ENCODE peak calls at places on chromosomes 6 and 20, in seven cellular contexts. A is GM12865, Z is esophagus squamous epithelium, I is AG04449, R is GM12864, T is colonic mucosa, Y is astrocyte of the spinal cord. J is an unnamed sample.

GRCh38 chr6:79946773-79947190 is 571 bp downstream of the ELOVL4 start:
- DNase-seq in A (no peak), Z (no peak), I (no peak), R (no peak), T (peak; percentile 26), Y (peak; percentile 26), J (no peak)

GRCh38 chr6:108618623-108619152 is 58.0 kb downstream of the FOXO3 start:
- DNase-seq in A (peak; percentile 53), Z (no peak), I (no peak), R (no peak), T (no peak), Y (no peak), J (no peak)

GRCh38 chr6:91718198-91718597 is 1131.3 kb upstream of the MAP3K7 start:
- DNase-seq in A (peak; percentile 20), Z (no peak), I (no peak), R (no peak), T (no peak), Y (no peak), J (no peak)

GRCh38 chr6:106315765-106316375 is 9.7 kb downstream of the ATG5 start:
- DNase-seq in A (no peak), Z (no peak), I (no peak), R (no peak), T (no peak), Y (peak; percentile 23), J (no peak)

GRCh38 chr20:19712737-19713260 is 45.3 kb upstream of the RIN2 start:
- DNase-seq in A (no peak), Z (no peak), I (no peak), R (no peak), T (no peak), Y (no peak), J (peak; percentile 8)

GRCh38 chr6:132669690-132670291 is 10.8 kb upstream of the TAAR1 start:
- DNase-seq in A (peak; percentile 38), Z (no peak), I (no peak), R (no peak), T (no peak), Y (peak; percentile 54), J (peak; percentile 22)

GRCh38 chr6:151692216-151692615 is 115.3 kb upstream of the ESR1 start:
- DNase-seq in A (no peak), Z (no peak), I (no peak), R (no peak), T (no peak), Y (no peak), J (no peak)

GRCh38 chr20:44600758-44601562 is 18.6 kb downstream of the PKIG start:
- DNase-seq in A (no peak), Z (no peak), I (no peak), R (no peak), T (no peak), Y (peak; percentile 28), J (no peak)

GRCh38 chr20:63964412-63964811 is 5.3 kb downstream of the ZNF512B start:
- DNase-seq in A (no peak), Z (no peak), I (no peak), R (no peak), T (no peak), Y (no peak), J (no peak)

GRCh38 chr6:154868143-154868594 is 126.9 kb upstream of the TIAM2 start:
- DNase-seq in A (peak; percentile 53), Z (no peak), I (no peak), R (no peak), T (no peak), Y (peak; percentile 73), J (peak; percentile 64)

GRCh38 chr6:161226005-161226964 is 47.6 kb downstream of the AGPAT4 start:
- DNase-seq in A (peak; percentile 42), Z (no peak), I (no peak), R (no peak), T (no peak), Y (no peak), J (no peak)

GRCh38 chr6:137911675-137912158 is 44.7 kb downstream of the TNFAIP3 start:
- DNase-seq in A (peak; percentile 77), Z (no peak), I (no peak), R (no peak), T (no peak), Y (no peak), J (no peak)

GRCh38 chr6:152508477-152508876 is 128.7 kb downstream of the SYNE1 start:
- DNase-seq in A (no peak), Z (no peak), I (no peak), R (no peak), T (no peak), Y (no peak), J (no peak)

GRCh38 chr6:41374618-41375590 is 39.5 kb downstream of the NCR2 start:
- DNase-seq in A (no peak), Z (no peak), I (no peak), R (no peak), T (no peak), Y (no peak), J (no peak)

GRCh38 chr6:44180886-44181285 is 22.3 kb downstream of the CAPN11 start:
- DNase-seq in A (no peak), Z (no peak), I (no peak), R (no peak), T (no peak), Y (no peak), J (no peak)

GRCh38 chr6:81752084-81752968 is at the start of gene TENT5A:
- DNase-seq in A (peak; percentile 93), Z (peak; percentile 42), I (peak; percentile 59), R (no peak), T (peak; percentile 96), Y (peak; percentile 95), J (peak; percentile 55)

GRCh38 chr20:31719644-31720485 is 2.8 kb downstream of the BCL2L1 start:
- DNase-seq in A (no peak), Z (no peak), I (no peak), R (no peak), T (peak; percentile 48), Y (no peak), J (no peak)

GRCh38 chr20:48451401-48451800 is 376.4 kb downstream of the PREX1 start:
- DNase-seq in A (no peak), Z (no peak), I (no peak), R (no peak), T (no peak), Y (no peak), J (no peak)

GRCh38 chr20:8578191-8578690 is 446.2 kb downstream of the PLCB1 start:
- DNase-seq in A (no peak), Z (no peak), I (no peak), R (no peak), T (no peak), Y (no peak), J (no peak)

GRCh38 chr6:137868721-137869631 is 1.9 kb downstream of the TNFAIP3 start:
- DNase-seq in A (no peak), Z (no peak), I (no peak), R (no peak), T (no peak), Y (no peak), J (no peak)

GRCh38 chr20:23061262-23061661 is 11.8 kb upstream of the THBD start:
- DNase-seq in A (no peak), Z (no peak), I (no peak), R (no peak), T (no peak), Y (no peak), J (no peak)

GRCh38 chr20:23062632-23063031 is 13.2 kb upstream of the THBD start:
- DNase-seq in A (no peak), Z (no peak), I (no peak), R (no peak), T (no peak), Y (no peak), J (no peak)

GRCh38 chr20:23060629-23061028 is 11.2 kb upstream of the THBD start:
- DNase-seq in A (no peak), Z (no peak), I (no peak), R (no peak), T (no peak), Y (no peak), J (no peak)

GRCh38 chr20:23063573-23063972 is 14.1 kb upstream of the THBD start:
- DNase-seq in A (no peak), Z (no peak), I (no peak), R (no peak), T (no peak), Y (no peak), J (no peak)

DNA sequence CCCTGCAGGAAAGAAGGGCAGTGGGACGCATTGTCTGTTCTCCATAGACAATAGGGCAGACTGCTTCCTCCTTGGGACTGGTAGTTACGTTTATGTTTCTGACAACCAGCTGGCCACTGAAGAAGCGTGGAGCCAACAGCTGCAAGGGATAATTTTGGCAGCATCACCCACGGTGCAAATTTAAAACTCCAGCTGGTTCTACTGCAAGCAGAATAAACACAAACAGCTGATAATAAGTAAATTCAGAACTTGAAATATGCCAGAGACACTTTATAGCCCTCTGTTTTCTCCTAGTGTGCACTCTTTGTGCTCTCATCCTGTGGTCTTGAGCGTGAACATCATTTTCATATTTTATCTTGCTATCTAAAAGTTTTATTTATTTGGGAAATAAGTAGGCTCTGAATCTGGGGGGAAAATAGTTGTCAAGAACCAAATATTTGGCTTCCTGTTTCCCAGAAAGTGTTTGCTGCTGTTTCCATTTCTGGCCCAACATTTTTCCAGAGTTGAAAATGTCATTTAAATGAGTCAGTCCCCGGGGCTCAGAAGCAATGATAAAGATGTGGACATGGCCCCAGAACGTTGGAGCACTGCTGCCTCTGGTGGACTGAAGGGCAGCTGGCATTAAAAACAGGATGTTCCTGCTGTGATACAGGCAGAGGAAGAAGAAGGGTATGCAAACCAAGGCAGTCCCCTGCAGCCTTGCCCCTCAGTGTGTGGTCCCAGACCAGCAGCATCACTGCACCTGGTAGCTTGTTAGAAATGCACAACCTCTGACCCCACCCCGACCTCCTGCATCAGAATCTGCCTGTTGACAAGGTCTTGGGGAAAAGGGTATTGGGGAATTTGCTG is 12.5 kb upstream of the THBD start:
- DNase-seq in A (no peak), Z (no peak), I (peak; percentile 12), R (no peak), T (no peak), Y (peak; percentile 63), J (no peak)
- TF ChIP-seq CTCF in A (peak; percentile 11), Z (peak; percentile 29), I (peak; percentile 71), R (peak; percentile 6), T (no peak), Y (peak; percentile 54), J (peak; percentile 51)

GRCh38 chr6:46735720-46736031 is 501 bp upstream of the PLA2G7 start:
- DNase-seq in A (no peak), Z (no peak), I (no peak), R (no peak), T (no peak), Y (no peak), J (no peak)
- H3K4me3 ChIP-seq in A (no peak overlapping the region), Z (peak overlapping the region; percentile 71), I (no peak overlapping the region), R (no peak overlapping the region), T (peak overlapping the region; percentile 58), Y (peak overlapping the region; percentile 42), J (peak overlapping the region; percentile 55)

GRCh38 chr6:136582702-136583471 is 32.7 kb upstream of the MAP7 start:
- DNase-seq in A (no peak), Z (no peak), I (peak; percentile 63), R (no peak), T (no peak), Y (peak; percentile 84), J (peak; percentile 68)
- TF ChIP-seq CTCF in A (peak; percentile 26), Z (peak; percentile 59), I (peak; percentile 19), R (peak; percentile 38), T (peak; percentile 59), Y (peak; percentile 47), J (peak; percentile 3)

DNA sequence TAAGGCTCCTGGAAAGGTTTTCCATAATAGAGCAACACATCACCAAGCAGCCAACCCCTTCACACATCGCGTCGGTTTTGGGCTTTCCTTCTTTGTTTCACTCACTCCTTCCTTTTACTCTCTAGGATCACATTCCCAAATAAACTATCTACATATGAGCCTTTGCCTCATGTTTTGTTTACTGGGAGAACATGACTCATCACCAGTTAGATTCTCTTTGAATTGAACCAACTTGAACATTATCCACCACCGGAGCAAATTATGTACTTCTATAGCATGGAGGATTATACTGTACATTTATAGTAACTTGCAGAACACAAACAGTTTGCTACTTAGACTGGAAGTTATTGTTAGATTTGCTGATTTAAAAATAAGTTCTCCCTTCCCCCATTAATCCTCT is 41.0 kb downstream of the SAMD5 start:
- DNase-seq in A (no peak), Z (no peak), I (no peak), R (no peak), T (no peak), Y (no peak), J (no peak)
- H3K4me3 ChIP-seq in A (no peak overlapping the region), Z (no peak overlapping the region), I (no peak overlapping the region), R (no peak overlapping the region), T (no peak overlapping the region), Y (no peak overlapping the region), J (no peak overlapping the region)

J was measured in astrocyte of the cerebellum.